ENCODE peak calls at places on chromosome 19, in eight cellular contexts. K, I, D, V, R, T, Y and A are unnamed samples.

GRCh38 chr19:58097783-58098681 is at the start of gene ZSCAN18:
- DNase-seq in T (peak; percentile 92), I (peak; percentile 92), K (peak; percentile 92), R (peak; percentile 86), D (peak; percentile 96), V (peak; percentile 92), Y (peak; percentile 82), A (peak; percentile 99)

GRCh38 chr19:13692096-13692495 is 72.2 kb upstream of the MRI1 start:
- DNase-seq in T (peak; percentile 51), Y (no peak), D (no peak), K (no peak), R (peak; percentile 81), V (no peak), I (peak; percentile 20), A (no peak)

GRCh38 chr19:3655402-3656072 is 28.9 kb upstream of the CACTIN start:
- DNase-seq in Y (peak; percentile 57), R (peak; percentile 99), K (no peak), D (no peak), T (peak; percentile 59), I (peak; percentile 91), V (no peak), A (no peak)

GRCh38 chr19:51803965-51804364 is 9.0 kb downstream of the FPR3 start:
- DNase-seq in D (no peak), K (no peak), T (no peak), I (no peak), R (no peak), Y (no peak), V (no peak), A (no peak)

GRCh38 chr19:43662487-43662886 is 7.5 kb downstream of the PLAUR start:
- DNase-seq in T (no peak), K (no peak), V (no peak), D (no peak), Y (no peak), I (peak; percentile 15), R (no peak), A (no peak)

GRCh38 chr19:11078893-11079292 is 10.4 kb upstream of the LDLR start:
- DNase-seq in I (no peak), R (no peak), T (no peak), Y (no peak), K (no peak), D (no peak), V (no peak), A (no peak)

GRCh38 chr19:52691215-52691610 is 43.6 kb downstream of the ZNF611 start:
- DNase-seq in D (no peak), K (no peak), Y (no peak), T (no peak), V (no peak), I (no peak), R (no peak), A (no peak)

GRCh38 chr19:44587863-44588752 is 25.3 kb upstream of the IGSF23 start:
- DNase-seq in D (peak; percentile 73), K (no peak), Y (no peak), T (no peak), V (no peak), R (peak; percentile 78), I (peak; percentile 92), A (peak; percentile 99)

GRCh38 chr19:54190503-54190941 is 586 bp upstream of the TSEN34 start:
- DNase-seq in T (peak; percentile 99), Y (peak; percentile 100), R (peak; percentile 99), D (peak; percentile 100), V (peak; percentile 100), I (peak; percentile 99), K (peak; percentile 68), A (peak; percentile 98)

GRCh38 chr19:9913237-9914000 is 22.9 kb downstream of the OLFM2 start:
- DNase-seq in Y (no peak), T (no peak), D (no peak), I (no peak), V (no peak), R (peak; percentile 48), K (no peak), A (no peak)

GRCh38 chr19:29106353-29106885 is 106.5 kb downstream of the UQCRFS1 start:
- DNase-seq in R (no peak), K (no peak), I (no peak), V (no peak), T (no peak), D (no peak), Y (no peak), A (no peak)

GRCh38 chr19:1468274-1469199 is 10.5 kb downstream of the C19orf25 start:
- DNase-seq in Y (no peak), I (peak; percentile 61), V (no peak), T (no peak), K (no peak), R (no peak), D (peak; percentile 63), A (no peak)

GRCh38 chr19:10553087-10553667 is 9.5 kb downstream of the ATG4D start:
- DNase-seq in T (no peak), V (no peak), I (no peak), K (no peak), R (no peak), D (no peak), Y (no peak), A (no peak)

GRCh38 chr19:49436381-49437017 is 4.8 kb downstream of the SLC17A7 start:
- DNase-seq in R (peak; percentile 73), K (no peak), D (peak; percentile 86), Y (no peak), I (no peak), T (no peak), V (peak; percentile 51), A (no peak)

GRCh38 chr19:28349604-28350003 is 863.3 kb downstream of the UQCRFS1 start:
- DNase-seq in K (no peak), V (no peak), D (no peak), I (no peak), T (no peak), R (no peak), Y (no peak), A (no peak)

GRCh38 chr19:3618144-3618810 is 8.3 kb downstream of the CACTIN start:
- DNase-seq in Y (no peak), R (peak; percentile 65), D (peak; percentile 68), T (no peak), V (peak; percentile 35), K (peak; percentile 99), I (peak; percentile 28), A (peak; percentile 33)

GRCh38 chr19:6264077-6264445 is 15.7 kb downstream of the MLLT1 start:
- DNase-seq in Y (no peak), R (no peak), V (no peak), K (no peak), I (peak; percentile 67), T (no peak), D (no peak), A (no peak)

GRCh38 chr19:51702103-51702753 is 9.1 kb downstream of the SPACA6 start:
- DNase-seq in K (no peak), V (peak; percentile 40), I (peak; percentile 65), D (peak; percentile 79), R (peak; percentile 59), T (no peak), Y (no peak), A (peak; percentile 92)

GRCh38 chr19:15562861-15563260 is 52.2 kb upstream of the CYP4F8 start:
- DNase-seq in D (no peak), V (no peak), K (no peak), R (peak; percentile 38), I (peak; percentile 28), T (no peak), Y (no peak), A (peak; percentile 49)

GRCh38 chr19:54164369-54165068 is 5.0 kb upstream of the LENG1 start:
- DNase-seq in D (peak; percentile 79), Y (no peak), I (peak; percentile 20), R (peak; percentile 83), T (no peak), K (no peak), V (peak; percentile 59), A (no peak)

GRCh38 chr19:38132781-38133180 is 91.2 kb downstream of the DPF1 start:
- DNase-seq in V (no peak), R (no peak), T (no peak), D (no peak), Y (no peak), I (no peak), K (no peak), A (no peak)

GRCh38 chr19:14073232-14073924 is 792 bp downstream of the MISP3 start:
- DNase-seq in R (peak; percentile 91), I (peak; percentile 89), T (peak; percentile 40), V (peak; percentile 68), Y (peak; percentile 36), D (peak; percentile 84), K (peak; percentile 76), A (peak; percentile 61)

GRCh38 chr19:6521718-6522646 is 8.8 kb upstream of the TNFSF9 start:
- DNase-seq in R (peak; percentile 54), Y (no peak), D (peak; percentile 56), T (no peak), V (no peak), I (peak; percentile 27), K (no peak), A (no peak)

GRCh38 chr19:30172643-30173242 is 199.4 kb upstream of the ZNF536 start:
- DNase-seq in R (no peak), T (no peak), Y (no peak), D (no peak), I (no peak), V (no peak), K (no peak), A (no peak)

GRCh38 chr19:618247-618619 is 15.1 kb downstream of the POLRMT start:
- DNase-seq in V (no peak), Y (no peak), D (no peak), K (no peak), T (no peak), R (no peak), I (no peak), A (no peak)

GRCh38 chr19:48403606-48404005 is 10.1 kb downstream of the GRIN2D start:
- DNase-seq in D (peak; percentile 57), K (peak; percentile 74), Y (no peak), I (peak; percentile 79), V (peak; percentile 19), R (peak; percentile 78), T (no peak), A (peak; percentile 35)

GRCh38 chr19:34313188-34313587 is 51.8 kb upstream of the GPI start:
- DNase-seq in K (no peak), R (peak; percentile 46), I (peak; percentile 74), V (no peak), T (no peak), D (no peak), Y (no peak), A (no peak)

GRCh38 chr19:13600091-13600490 is 93.8 kb upstream of the CACNA1A start:
- DNase-seq in I (no peak), Y (no peak), K (no peak), T (no peak), R (no peak), D (no peak), V (no peak), A (no peak)

GRCh38 chr19:48833049-48833448 is 3.2 kb downstream of the HSD17B14 start:
- DNase-seq in Y (no peak), T (no peak), K (no peak), D (no peak), R (no peak), I (no peak), V (no peak), A (no peak)

GRCh38 chr19:19403373-19403901 is 2.0 kb upstream of the GATAD2A start:
- DNase-seq in T (no peak), I (peak; percentile 30), D (peak; percentile 25), K (no peak), R (peak; percentile 69), V (no peak), Y (no peak), A (peak; percentile 66)

GRCh38 chr19:17385878-17386611 is 8.0 kb downstream of the CCDC194 start:
- DNase-seq in V (peak; percentile 43), D (peak; percentile 80), Y (peak; percentile 17), R (peak; percentile 69), K (no peak), I (peak; percentile 43), T (no peak), A (peak; percentile 55)

GRCh38 chr19:39969681-39970423 is 1.1 kb upstream of the PSMC4 start:
- DNase-seq in I (no peak), Y (no peak), V (peak; percentile 7), D (peak; percentile 31), T (no peak), K (no peak), R (no peak), A (no peak)